ENCODE peak calls at places on chromosome 3, in nine cellular contexts. P, X, H, M, D, V, I, W and C are unnamed samples.

GRCh38 chr3:11495948-11496557 is 147.7 kb downstream of the VGLL4 start:
- DNase-seq in H (no peak), X (no peak), D (no peak), P (no peak), V (no peak), I (no peak), W (no peak), M (peak; percentile 35), C (no peak)

GRCh38 chr3:146817705-146818104 is 212.6 kb upstream of the PLSCR5 start:
- DNase-seq in X (no peak), I (no peak), P (peak; percentile 4), W (no peak), D (peak; percentile 26), H (no peak), V (no peak), M (no peak), C (no peak)

GRCh38 chr3:133669949-133670524 is 8.3 kb upstream of the TOPBP1 start:
- DNase-seq in M (no peak), V (no peak), D (no peak), I (no peak), P (no peak), X (peak; percentile 70), H (no peak), W (no peak), C (no peak)

GRCh38 chr3:128999104-128999503 is 2.0 kb upstream of the EFCC1 start:
- DNase-seq in H (no peak), I (no peak), X (peak; percentile 27), M (no peak), P (peak; percentile 65), D (no peak), W (no peak), V (no peak), C (no peak)

GRCh38 chr3:174355505-174355904 is 503.6 kb upstream of the NAALADL2 start:
- DNase-seq in P (peak; percentile 34), X (no peak), I (no peak), W (no peak), V (no peak), H (no peak), D (peak; percentile 26), M (no peak), C (no peak)

GRCh38 chr3:25573386-25574171 is 91.1 kb downstream of the TOP2B start:
- DNase-seq in I (no peak), W (no peak), V (no peak), X (no peak), D (no peak), H (no peak), P (no peak), M (no peak), C (peak; percentile 41)

GRCh38 chr3:26340001-26340400 is 282.6 kb upstream of the LRRC3B start:
- DNase-seq in I (no peak), D (no peak), H (no peak), V (no peak), X (no peak), P (no peak), M (no peak), W (no peak), C (no peak)

GRCh38 chr3:177824190-177824786 is 627.0 kb upstream of the TBL1XR1 start:
- DNase-seq in X (peak; percentile 93), D (no peak), P (no peak), H (no peak), M (peak; percentile 39), V (peak; percentile 89), W (peak; percentile 49), I (no peak), C (no peak)

GRCh38 chr3:134144694-134145093 is 106.0 kb downstream of the RYK start:
- DNase-seq in D (no peak), M (no peak), W (no peak), H (no peak), V (no peak), P (no peak), X (no peak), I (no peak), C (no peak)

GRCh38 chr3:32238027-32238815 is at the start of gene CMTM8:
- DNase-seq in I (peak; percentile 39), M (peak; percentile 66), V (no peak), W (no peak), X (peak; percentile 69), H (no peak), P (peak; percentile 69), D (no peak), C (no peak)

GRCh38 chr3:73384091-73384906 is 240.4 kb downstream of the PDZRN3 start:
- DNase-seq in V (no peak), H (peak; percentile 78), W (peak; percentile 42), D (no peak), I (no peak), P (no peak), X (no peak), M (no peak), C (no peak)

GRCh38 chr3:48039487-48040190 is 23.4 kb upstream of the MAP4 start:
- DNase-seq in M (no peak), V (no peak), I (no peak), X (peak; percentile 97), W (no peak), P (peak; percentile 36), H (no peak), D (peak; percentile 74), C (peak; percentile 25)

GRCh38 chr3:185534511-185534910 is 17.9 kb downstream of the LIPH start:
- DNase-seq in X (no peak), M (no peak), W (no peak), H (no peak), I (no peak), V (no peak), D (no peak), P (no peak), C (no peak)

GRCh38 chr3:149077638-149078037 is 8.7 kb downstream of the HLTF start:
- DNase-seq in D (no peak), V (no peak), P (no peak), I (no peak), H (no peak), M (no peak), W (no peak), X (no peak), C (no peak)

GRCh38 chr3:66270726-66271125 is 49.9 kb downstream of the SLC25A26 start:
- DNase-seq in P (no peak), X (no peak), H (no peak), D (no peak), M (no peak), W (no peak), V (no peak), I (no peak), C (no peak)

GRCh38 chr3:160400631-160401150 is 1.2 kb downstream of the SMC4 start:
- DNase-seq in W (peak; percentile 19), P (peak; percentile 47), V (peak; percentile 60), M (peak; percentile 23), I (peak; percentile 10), X (no peak), D (no peak), H (no peak), C (no peak)

GRCh38 chr3:8983026-8983425 is 19.8 kb upstream of the RAD18 start:
- DNase-seq in V (no peak), D (no peak), M (no peak), W (no peak), I (no peak), P (no peak), X (no peak), H (no peak), C (no peak)

GRCh38 chr3:77055841-77056341 is 16.0 kb downstream of the ROBO2 start:
- DNase-seq in I (no peak), P (no peak), D (no peak), H (no peak), M (no peak), X (no peak), W (no peak), V (no peak), C (no peak)
- TF ChIP-seq POLR2A in I (no peak), P (no peak), D (no peak), H (no peak), M (no peak), X (no peak), W (no peak), V (no peak), C (no peak)

GRCh38 chr3:172680684-172681083 is 30.2 kb downstream of the NCEH1 start:
- DNase-seq in W (no peak), D (no peak), H (no peak), V (no peak), I (no peak), M (no peak), X (no peak), P (no peak), C (no peak)
- TF ChIP-seq POLR2A in W (no peak), D (no peak), H (no peak), V (no peak), I (no peak), M (no peak), X (no peak), P (no peak), C (no peak)

DNA sequence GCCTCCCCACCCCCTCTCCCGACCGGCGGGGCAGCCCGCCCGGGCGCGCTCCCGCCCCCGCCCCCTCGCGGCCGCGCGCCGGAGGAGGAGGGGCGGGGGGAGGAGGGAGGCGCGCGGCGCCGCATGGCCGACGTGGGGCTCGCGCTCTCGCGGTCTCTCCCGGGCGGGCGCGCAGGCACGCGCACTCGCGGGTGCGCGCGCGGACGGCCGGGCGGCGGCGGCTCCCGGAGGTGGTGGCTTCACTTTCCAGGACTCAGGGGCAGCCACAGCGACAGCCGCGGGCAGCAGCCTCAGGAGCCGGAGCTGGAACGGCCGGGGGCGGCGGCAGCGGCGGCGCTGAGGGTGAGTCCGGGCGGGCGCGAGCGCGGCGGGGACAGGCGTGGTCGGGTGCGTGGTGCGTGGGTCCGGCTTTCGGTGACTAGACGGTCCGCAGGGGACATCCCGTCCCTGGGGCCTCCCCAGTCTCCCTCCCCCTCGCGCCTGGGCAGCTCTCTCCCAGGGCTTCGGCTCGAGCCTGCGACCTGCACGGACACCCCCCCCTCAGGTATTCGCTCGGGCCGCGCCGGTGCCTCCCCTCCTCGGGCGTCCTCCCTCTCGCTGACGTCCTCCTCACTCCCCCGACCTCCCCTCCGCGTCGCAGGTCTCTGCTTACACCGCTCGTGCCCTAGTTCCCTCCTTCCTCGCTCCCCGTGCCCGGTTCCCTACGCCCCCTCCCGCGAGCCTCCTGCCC is at the start of gene UBE2E2:
- DNase-seq in H (peak; percentile 93), D (no peak), X (no peak), W (peak; percentile 66), M (peak; percentile 82), I (peak; percentile 88), V (peak; percentile 86), P (peak; percentile 68), C (peak; percentile 63)
- TF ChIP-seq POLR2A in H (no peak), D (no peak), X (no peak), W (peak; percentile 70), M (peak; percentile 64), I (peak; percentile 76), V (no peak), P (peak; percentile 54), C (peak; percentile 36)

DNA sequence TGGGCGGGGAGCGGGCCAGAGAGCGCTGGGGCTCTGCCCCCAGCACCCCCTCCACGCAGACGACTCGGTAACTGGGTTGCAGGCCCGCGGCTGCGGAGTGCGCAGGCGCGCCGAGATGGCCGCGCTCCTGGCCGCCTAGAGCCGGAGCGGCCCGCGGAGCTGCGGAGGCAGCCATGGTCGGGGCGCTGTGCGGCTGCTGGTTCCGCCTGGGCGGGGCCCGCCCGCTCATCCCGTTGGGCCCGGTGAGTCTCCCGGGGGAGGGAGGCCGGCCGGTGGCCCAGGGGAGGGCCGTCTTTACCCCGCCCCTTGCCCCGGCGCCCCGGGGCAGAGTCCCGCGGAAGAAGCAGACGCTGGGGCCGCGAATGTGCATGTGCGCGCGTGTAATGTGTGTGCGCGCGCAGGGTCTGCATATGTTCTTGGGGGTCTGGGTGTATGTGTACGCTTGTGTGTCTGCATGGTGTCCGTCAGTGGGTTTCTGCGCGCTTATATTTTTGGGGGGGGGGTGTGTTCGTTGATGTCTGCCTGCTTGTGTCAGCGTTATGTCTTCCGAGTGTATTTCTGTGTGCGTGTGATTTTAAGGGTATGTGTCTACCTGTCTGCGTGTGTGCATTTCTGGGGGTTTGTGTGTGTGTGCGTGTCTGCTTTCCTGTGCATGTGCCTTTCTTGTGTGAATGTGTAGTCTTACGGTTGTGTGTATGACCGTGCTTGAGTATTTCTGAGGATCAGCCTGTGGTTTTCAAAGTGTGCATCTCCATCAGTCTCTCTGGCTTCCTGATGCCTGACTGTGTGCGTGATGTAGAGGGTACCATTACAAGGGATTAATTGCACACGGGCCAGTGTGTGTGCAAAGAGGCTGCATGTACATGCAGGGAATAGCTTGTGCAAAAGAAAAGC is at the start of gene ABHD14A:
- DNase-seq in V (peak; percentile 91), D (no peak), I (peak; percentile 94), P (peak; percentile 78), W (peak; percentile 78), M (peak; percentile 78), H (peak; percentile 93), X (peak; percentile 37), C (peak; percentile 86)
- TF ChIP-seq POLR2A in V (no peak), D (peak; percentile 61), I (peak; percentile 78), P (peak; percentile 74), W (peak; percentile 25), M (peak; percentile 61), H (no peak), X (no peak), C (peak; percentile 65)